ENCODE peak calls at places on chromosomes 6 and 20, in four cellular contexts. F is uterus, A is spleen, I is HFF-Myc. Q is an unnamed sample.

GRCh38 chr6:157323924-157324276 is 581 bp upstream of the TMEM242 start:
- DNase-seq in F (peak; percentile 80), A (peak; percentile 89), I (peak; percentile 31), Q (no peak)

GRCh38 chr20:11067359-11067758 is 393.6 kb upstream of the JAG1 start:
- DNase-seq in F (no peak), A (no peak), I (no peak), Q (no peak)

GRCh38 chr6:36545767-36546663 is 1.3 kb downstream of the STK38 start:
- DNase-seq in F (no peak), A (no peak), I (no peak), Q (no peak)

GRCh38 chr6:106967936-106968555 is 6.5 kb downstream of the CD24 start:
- DNase-seq in F (no peak), A (no peak), I (no peak), Q (no peak)

GRCh38 chr20:23397961-23398360 is 23.3 kb downstream of the NAPB start:
- DNase-seq in F (no peak), A (no peak), I (no peak), Q (no peak)

GRCh38 chr6:125491860-125492617 is 190.3 kb upstream of the HDDC2 start:
- DNase-seq in F (no peak), A (no peak), I (no peak), Q (no peak)

GRCh38 chr20:41600926-41601631 is 17.1 kb downstream of the CHD6 start:
- DNase-seq in F (no peak), A (no peak), I (no peak), Q (no peak)

GRCh38 chr6:35280903-35281302 is 16.7 kb upstream of the DEF6 start:
- DNase-seq in F (no peak), A (peak; percentile 30), I (no peak), Q (no peak)

GRCh38 chr6:20905377-20905776 is 371.1 kb downstream of the CDKAL1 start:
- DNase-seq in F (no peak), A (no peak), I (no peak), Q (no peak)

GRCh38 chr6:2951723-2952122 is 19.6 kb downstream of the SERPINB6 start:
- DNase-seq in F (no peak), A (peak; percentile 89), I (no peak), Q (no peak)

GRCh38 chr6:43629104-43629504 is at the start of gene GTPBP2:
- DNase-seq in F (peak; percentile 98), A (peak; percentile 100), I (peak; percentile 90), Q (peak; percentile 96)

GRCh38 chr6:75893058-75893775 is 144.2 kb downstream of the MYO6 start:
- DNase-seq in F (no peak), A (no peak), I (peak; percentile 76), Q (peak; percentile 28)

GRCh38 chr20:23625236-23625964 is 12.4 kb downstream of the CST3 start:
- DNase-seq in F (no peak), A (no peak), I (no peak), Q (no peak)

GRCh38 chr20:3681931-3682820 is at the start of gene ADAM33:
- DNase-seq in F (peak; percentile 84), A (no peak), I (no peak), Q (no peak)

GRCh38 chr20:47061549-47061948 is 166.9 kb downstream of the EYA2 start:
- DNase-seq in F (no peak), A (no peak), I (no peak), Q (no peak)
- TF ChIP-seq CTCF in F (no peak), A (no peak), I (no peak), Q (no peak)

GRCh38 chr6:167125405-167125804 is 2.5 kb downstream of the CCR6 start:
- DNase-seq in F (no peak), A (no peak), I (no peak), Q (no peak)
- H3K4me3 ChIP-seq in F (no peak overlapping the region), A (peak overlapping the region; percentile 49), I (no peak overlapping the region), Q (no peak overlapping the region)

GRCh38 chr6:79250107-79250514 is 15.6 kb upstream of the HMGN3 start:
- DNase-seq in F (no peak), A (no peak), I (no peak), Q (no peak)
- TF ChIP-seq CTCF in F (no peak), A (no peak), I (no peak), Q (no peak)

DNA sequence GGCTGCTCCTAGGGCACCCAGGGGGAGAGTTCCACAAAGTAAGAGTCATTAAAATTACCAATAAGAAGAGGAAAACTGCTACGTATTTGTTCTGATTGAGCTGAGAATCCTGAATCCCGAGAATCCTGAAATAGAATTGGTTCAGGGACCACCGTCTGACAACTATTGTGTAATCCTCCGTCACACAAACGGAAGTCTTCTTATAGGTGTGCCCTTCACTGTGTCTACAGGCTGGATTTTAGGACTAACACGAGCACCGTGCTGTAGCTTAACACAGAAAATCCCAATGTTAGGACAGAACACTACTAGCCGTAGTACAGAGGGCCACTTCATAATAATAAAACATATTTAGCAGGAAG is 50.6 kb upstream of the RNF182 start:
- DNase-seq in F (no peak), A (no peak), I (no peak), Q (no peak)
- H3K4me3 ChIP-seq in F (peak overlapping the region; percentile 21), A (peak overlapping the region; percentile 47), I (peak overlapping the region; percentile 31), Q (no peak overlapping the region)

DNA sequence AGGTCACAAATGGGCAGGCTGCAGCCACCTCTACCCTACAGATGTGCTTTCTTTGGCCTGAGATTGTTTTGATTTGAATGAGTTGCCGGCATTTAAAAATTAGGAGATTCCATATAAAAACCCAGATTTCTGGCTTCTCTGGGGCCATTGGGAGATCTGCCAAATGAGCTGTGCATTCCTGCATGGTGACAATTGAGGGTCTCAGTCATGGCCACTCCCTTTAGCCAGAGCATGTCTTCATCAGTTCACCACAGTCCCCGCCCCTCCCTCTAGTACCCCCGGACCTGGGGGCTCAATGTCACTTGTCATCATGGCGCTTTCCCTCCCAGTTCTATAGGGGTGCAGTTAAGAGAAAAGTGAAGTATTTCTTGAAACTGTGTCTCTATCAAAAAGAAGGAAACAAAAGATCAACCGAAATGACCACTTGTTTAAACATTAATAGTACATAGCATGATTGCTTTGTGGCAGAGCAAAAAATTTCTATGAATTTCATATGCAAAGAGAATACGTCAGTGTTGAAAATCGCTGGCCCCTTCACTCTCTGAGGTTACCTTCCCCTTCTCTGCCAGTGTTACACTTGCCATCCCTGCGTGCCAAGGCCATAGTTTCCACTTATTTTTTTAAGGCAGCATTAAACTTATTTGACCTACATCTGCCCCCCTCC is 21.1 kb downstream of the EYA2 start:
- DNase-seq in F (no peak), A (no peak), I (no peak), Q (no peak)
- TF ChIP-seq CTCF in F (no peak), A (no peak), I (no peak), Q (no peak)